ENCODE peak calls at places on chromosomes 12 and 14, in seven cellular contexts. K is Peyer's patch, Y is body of pancreas, P is Panc1, H is spleen, A is thoracic aorta, N is fibroblast of lung. X is an unnamed sample.

GRCh38 chr12:111733340-111733739 is 33.4 kb upstream of the ALDH2 start:
- DNase-seq in N (no peak), H (peak; percentile 10), P (no peak), Y (no peak), K (no peak), A (no peak), X (no peak)

GRCh38 chr14:54708982-54709381 is 142.1 kb downstream of the SAMD4A start:
- DNase-seq in A (no peak), N (no peak), P (no peak), H (no peak), K (no peak), Y (no peak), X (no peak)

GRCh38 chr12:41683513-41683912 is 461.2 kb downstream of the GXYLT1 start:
- DNase-seq in K (no peak), H (no peak), Y (no peak), A (no peak), N (no peak), P (no peak), X (no peak)

GRCh38 chr14:51443195-51444018 is 203.4 kb downstream of the TMX1 start:
- DNase-seq in Y (no peak), P (no peak), A (no peak), H (no peak), N (peak; percentile 68), K (no peak), X (no peak)

GRCh38 chr12:118055144-118055557 is 5.8 kb downstream of the WSB2 start:
- DNase-seq in A (no peak), P (no peak), Y (peak; percentile 54), N (no peak), H (peak; percentile 80), K (no peak), X (no peak)

GRCh38 chr12:12803186-12803585 is 10.0 kb upstream of the DDX47 start:
- DNase-seq in H (no peak), K (peak; percentile 82), A (peak; percentile 38), P (no peak), Y (peak; percentile 86), N (peak; percentile 80), X (no peak)

GRCh38 chr12:73106296-73106695 is 834.1 kb downstream of the TRHDE start:
- DNase-seq in K (no peak), Y (no peak), N (no peak), H (no peak), A (no peak), P (no peak), X (no peak)

GRCh38 chr12:65195387-65196055 is 26.1 kb downstream of the LEMD3 start:
- DNase-seq in A (no peak), Y (no peak), N (no peak), P (no peak), H (no peak), K (no peak), X (no peak)

GRCh38 chr14:64801800-64802199 is 77.9 kb downstream of the SPTB start:
- DNase-seq in P (no peak), K (no peak), A (no peak), Y (no peak), H (no peak), N (no peak), X (no peak)

GRCh38 chr12:28933176-28933575 is 215.9 kb upstream of the FAR2 start:
- DNase-seq in N (no peak), H (no peak), K (no peak), A (no peak), P (no peak), Y (no peak), X (no peak)

GRCh38 chr14:22265319-22266140 is 323.5 kb downstream of the DAD1 start:
- DNase-seq in Y (no peak), N (no peak), H (no peak), A (no peak), K (no peak), P (no peak), X (no peak)

GRCh38 chr12:48286665-48287064 is 64.1 kb downstream of the ZNF641 start:
- DNase-seq in P (no peak), H (no peak), K (no peak), A (no peak), Y (peak; percentile 5), N (no peak), X (no peak)

GRCh38 chr14:89489796-89490506 is 72.9 kb upstream of the FOXN3 start:
- DNase-seq in N (peak; percentile 53), P (no peak), K (no peak), A (no peak), Y (no peak), H (peak; percentile 49), X (no peak)

GRCh38 chr14:74712499-74713394 is at the start of the genes AREL1 and FCF1:
- DNase-seq in A (peak; percentile 65), K (peak; percentile 71), H (peak; percentile 90), Y (peak; percentile 89), P (peak; percentile 60), N (peak; percentile 92), X (no peak)

GRCh38 chr12:67220065-67220464 is 49.1 kb upstream of the CAND1 start:
- DNase-seq in A (no peak), N (no peak), H (no peak), P (no peak), Y (peak; percentile 49), K (no peak), X (no peak)

GRCh38 chr12:112005419-112006395 is 7.3 kb downstream of the TMEM116 start:
- DNase-seq in P (no peak), A (no peak), N (peak; percentile 13), H (no peak), K (peak; percentile 70), Y (peak; percentile 46), X (no peak)

GRCh38 chr12:29396774-29397173 is 15.8 kb upstream of the ERGIC2 start:
- DNase-seq in P (no peak), A (no peak), K (no peak), H (no peak), Y (no peak), N (no peak), X (no peak)

GRCh38 chr12:6968426-6968825 is 2.0 kb downstream of the PHB2 start:
- DNase-seq in H (no peak), K (no peak), N (no peak), P (no peak), Y (no peak), A (no peak), X (no peak)

GRCh38 chr12:125148316-125148715 is 83.1 kb downstream of the AACS start:
- DNase-seq in K (no peak), P (no peak), Y (no peak), A (no peak), H (no peak), N (no peak), X (no peak)

GRCh38 chr12:24014240-24014639 is 64.8 kb upstream of the SOX5 start:
- DNase-seq in K (no peak), N (no peak), A (no peak), Y (no peak), H (no peak), P (no peak), X (no peak)

GRCh38 chr14:99252940-99253868 is 18.8 kb downstream of the BCL11B start:
- DNase-seq in A (no peak), Y (no peak), K (no peak), N (no peak), P (no peak), H (peak; percentile 63), X (no peak)

GRCh38 chr14:75232597-75232996 is 46.0 kb upstream of the FOS start:
- DNase-seq in N (no peak), K (no peak), H (no peak), A (no peak), P (no peak), Y (no peak), X (no peak)

GRCh38 chr14:84445486-84445885 is 1084.5 kb upstream of the FLRT2 start:
- DNase-seq in A (no peak), P (no peak), Y (no peak), N (no peak), H (no peak), K (no peak), X (no peak)

GRCh38 chr12:5248230-5248629 is 183.7 kb upstream of the NTF3 start:
- DNase-seq in K (no peak), A (no peak), Y (no peak), H (no peak), N (no peak), P (no peak), X (no peak)

GRCh38 chr12:32467959-32468863 is 68.9 kb downstream of the FGD4 start:
- DNase-seq in Y (no peak), K (no peak), H (no peak), P (no peak), A (no peak), N (no peak), X (no peak)

GRCh38 chr14:77111021-77111420 is 13.0 kb downstream of the CIPC start:
- DNase-seq in K (no peak), Y (no peak), H (no peak), N (no peak), A (no peak), P (no peak), X (no peak)
- H3K36me3 ChIP-seq in K (peaks cover 85% of the 10 kb centered on the region), Y (peaks cover 12% of the 10 kb centered on the region), H (peaks cover 6% of the 10 kb centered on the region), N (peaks cover 5% of the 10 kb centered on the region), A (peaks cover 35% of the 10 kb centered on the region), P (peaks cover 12% of the 10 kb centered on the region), X (peaks cover 11% of the 10 kb centered on the region)

GRCh38 chr14:69773571-69774276 is 6.8 kb downstream of the SRSF5 start:
- DNase-seq in P (no peak), Y (no peak), N (no peak), H (no peak), K (no peak), A (no peak), X (no peak)
- H3K36me3 ChIP-seq in P (peaks cover 54% of the 10 kb centered on the region), Y (peaks cover 53% of the 10 kb centered on the region), N (peaks cover 24% of the 10 kb centered on the region), H (peaks cover 9% of the 10 kb centered on the region), K (peaks cover 94% of the 10 kb centered on the region), A (peaks cover 61% of the 10 kb centered on the region), X (peaks cover 55% of the 10 kb centered on the region)

GRCh38 chr12:25761356-25761755 is 197.1 kb upstream of the RASSF8 start:
- DNase-seq in N (no peak), P (no peak), H (no peak), A (no peak), K (no peak), Y (no peak), X (no peak)
- H3K36me3 ChIP-seq in N (no peaks in the 10 kb centered on the region), P (no peaks in the 10 kb centered on the region), H (no peaks in the 10 kb centered on the region), A (no peaks in the 10 kb centered on the region), K (no peaks in the 10 kb centered on the region), Y (no peaks in the 10 kb centered on the region), X (no peaks in the 10 kb centered on the region)

DNA sequence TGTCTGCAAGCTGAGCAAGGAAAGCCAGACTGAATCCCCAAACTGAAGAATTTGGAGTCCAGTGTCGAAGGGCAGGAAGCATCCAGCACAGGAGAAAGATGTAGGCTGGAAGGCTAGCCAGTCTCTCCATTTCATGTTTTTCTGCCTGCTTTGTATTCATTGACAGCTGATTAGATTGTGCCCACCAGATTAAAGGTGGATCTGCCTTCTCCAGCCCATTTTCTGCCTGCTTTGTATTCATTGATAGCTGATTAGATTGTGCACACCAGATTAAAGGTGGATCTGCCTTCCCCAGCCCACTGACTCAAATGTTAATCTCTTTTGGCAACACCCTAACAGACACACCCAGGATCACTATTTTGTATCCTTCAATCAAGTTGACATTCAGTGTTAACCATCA is 85.3 kb downstream of the PLBD1 start:
- DNase-seq in H (no peak), P (no peak), A (no peak), N (no peak), K (no peak), Y (no peak), X (no peak)
- H3K36me3 ChIP-seq in H (peaks cover 6% of the 10 kb centered on the region), P (no peaks in the 10 kb centered on the region), A (peaks cover 55% of the 10 kb centered on the region), N (no peaks in the 10 kb centered on the region), K (peaks cover 95% of the 10 kb centered on the region), Y (peaks cover 37% of the 10 kb centered on the region), X (peaks cover 7% of the 10 kb centered on the region)